ENCODE peak calls at places on chromosomes 4 and X, in five cellular contexts. One of them, this sample, is unnamed. For H3K79me1, the result is how much of the 10 kb centered on the place peaks cover.

GRCh38 chr4:95362906-95363578 is 185.7 kb downstream of the UNC5C start:
- DNase-seq in neuronal stem cell: no peak
- DNase-seq in H1: no peak
- DNase-seq in mesenchymal stem cell: peak
- DNase-seq in trophoblast cell: no peak
- DNase-seq in this sample: peak

GRCh38 chr4:7202391-7202790 is 10.1 kb downstream of the SORCS2 start:
- DNase-seq in neuronal stem cell: no peak
- DNase-seq in H1: no peak
- DNase-seq in mesenchymal stem cell: no peak
- DNase-seq in trophoblast cell: no peak
- DNase-seq in this sample: no peak

GRCh38 chrX:109632906-109633504 is 8.0 kb upstream of the KCNE5 start:
- DNase-seq in neuronal stem cell: no peak
- DNase-seq in H1: no peak
- DNase-seq in mesenchymal stem cell: peak
- DNase-seq in trophoblast cell: peak
- DNase-seq in this sample: peak

GRCh38 chr4:6905501-6905900 is 4.1 kb upstream of the TBC1D14 start:
- DNase-seq in neuronal stem cell: no peak
- DNase-seq in H1: no peak
- DNase-seq in mesenchymal stem cell: no peak
- DNase-seq in trophoblast cell: no peak
- DNase-seq in this sample: no peak

GRCh38 chr4:186078977-186079697 is 10.2 kb downstream of the TLR3 start:
- DNase-seq in neuronal stem cell: no peak
- DNase-seq in H1: no peak
- DNase-seq in mesenchymal stem cell: no peak
- DNase-seq in trophoblast cell: peak
- DNase-seq in this sample: peak

GRCh38 chr4:182306792-182307507 is 63.7 kb downstream of the TENM3 start:
- DNase-seq in neuronal stem cell: no peak
- DNase-seq in H1: no peak
- DNase-seq in mesenchymal stem cell: no peak
- DNase-seq in trophoblast cell: peak
- DNase-seq in this sample: no peak

GRCh38 chr4:157992038-157992706 is 180.7 kb downstream of the GASK1B start:
- DNase-seq in neuronal stem cell: peak
- DNase-seq in H1: no peak
- DNase-seq in mesenchymal stem cell: peak
- DNase-seq in trophoblast cell: peak
- DNase-seq in this sample: no peak

GRCh38 chr4:123250843-123251242 is 145.8 kb upstream of the SPRY1 start:
- DNase-seq in neuronal stem cell: no peak
- DNase-seq in H1: no peak
- DNase-seq in mesenchymal stem cell: peak
- DNase-seq in trophoblast cell: no peak
- DNase-seq in this sample: no peak

GRCh38 chr4:99811850-99812249 is 4.8 kb upstream of the DAPP1 start:
- DNase-seq in neuronal stem cell: no peak
- DNase-seq in H1: no peak
- DNase-seq in mesenchymal stem cell: peak
- DNase-seq in trophoblast cell: peak
- DNase-seq in this sample: no peak

GRCh38 chr4:184384056-184384809 is 90.1 kb downstream of the IRF2 start:
- DNase-seq in neuronal stem cell: no peak
- DNase-seq in H1: no peak
- DNase-seq in mesenchymal stem cell: peak
- DNase-seq in trophoblast cell: peak
- DNase-seq in this sample: peak

GRCh38 chr4:74449571-74450297 is 4.8 kb downstream of the AREG start:
- DNase-seq in neuronal stem cell: no peak
- DNase-seq in H1: no peak
- DNase-seq in mesenchymal stem cell: no peak
- DNase-seq in trophoblast cell: no peak
- DNase-seq in this sample: no peak

GRCh38 chr4:145538636-145539035 is 57.0 kb downstream of the SMAD1 start:
- DNase-seq in neuronal stem cell: no peak
- DNase-seq in H1: no peak
- DNase-seq in mesenchymal stem cell: no peak
- DNase-seq in trophoblast cell: no peak
- DNase-seq in this sample: no peak

GRCh38 chrX:87621697-87622096 is 104.1 kb downstream of the KLHL4 start:
- DNase-seq in neuronal stem cell: no peak
- DNase-seq in H1: no peak
- DNase-seq in mesenchymal stem cell: peak
- DNase-seq in trophoblast cell: no peak
- DNase-seq in this sample: no peak

GRCh38 chrX:18983711-18984380 is at the start of gene PHKA2:
- DNase-seq in neuronal stem cell: no peak
- DNase-seq in H1: no peak
- DNase-seq in mesenchymal stem cell: peak
- DNase-seq in trophoblast cell: peak
- DNase-seq in this sample: peak

GRCh38 chr4:25970241-25970675 is 56.2 kb downstream of the SMIM20 start:
- DNase-seq in neuronal stem cell: no peak
- DNase-seq in H1: no peak
- DNase-seq in mesenchymal stem cell: peak
- DNase-seq in trophoblast cell: peak
- DNase-seq in this sample: no peak

GRCh38 chr4:3413217-3413671 is 28.5 kb upstream of the HGFAC start:
- DNase-seq in neuronal stem cell: no peak
- DNase-seq in H1: no peak
- DNase-seq in mesenchymal stem cell: no peak
- DNase-seq in trophoblast cell: no peak
- DNase-seq in this sample: peak

GRCh38 chr4:59664771-59665170 is 1535.4 kb upstream of the ADGRL3 start:
- DNase-seq in neuronal stem cell: no peak
- DNase-seq in H1: no peak
- DNase-seq in mesenchymal stem cell: no peak
- DNase-seq in trophoblast cell: no peak
- DNase-seq in this sample: no peak

GRCh38 chr4:181604546-181604945 is 638.7 kb upstream of the TENM3 start:
- DNase-seq in neuronal stem cell: no peak
- DNase-seq in H1: no peak
- DNase-seq in mesenchymal stem cell: no peak
- DNase-seq in trophoblast cell: peak
- DNase-seq in this sample: no peak

GRCh38 chrX:30065226-30065625 is 150.1 kb upstream of the MAGEB2 start:
- DNase-seq in neuronal stem cell: no peak
- DNase-seq in H1: no peak
- DNase-seq in mesenchymal stem cell: peak
- DNase-seq in trophoblast cell: no peak
- DNase-seq in this sample: no peak

GRCh38 chrX:150347471-150347870 is 15.6 kb upstream of the MAMLD1 start:
- DNase-seq in neuronal stem cell: no peak
- DNase-seq in H1: no peak
- DNase-seq in mesenchymal stem cell: no peak
- DNase-seq in trophoblast cell: no peak
- DNase-seq in this sample: no peak

GRCh38 chr4:2796261-2797187 is 3.6 kb downstream of the SH3BP2 start:
- DNase-seq in neuronal stem cell: no peak
- DNase-seq in H1: no peak
- DNase-seq in mesenchymal stem cell: peak
- DNase-seq in trophoblast cell: peak
- DNase-seq in this sample: no peak

GRCh38 chr4:84644087-84644486 is 61.2 kb downstream of the CDS1 start:
- DNase-seq in neuronal stem cell: no peak
- DNase-seq in H1: no peak
- DNase-seq in mesenchymal stem cell: peak
- DNase-seq in trophoblast cell: no peak
- DNase-seq in this sample: no peak

GRCh38 chr4:118033148-118034060 is 882 bp upstream of the NDST3 start:
- DNase-seq in neuronal stem cell: peak
- DNase-seq in H1: no peak
- DNase-seq in mesenchymal stem cell: peak
- DNase-seq in trophoblast cell: peak
- DNase-seq in this sample: peak

GRCh38 chr4:95158626-95159025 is 390.1 kb downstream of the UNC5C start:
- DNase-seq in neuronal stem cell: no peak
- DNase-seq in H1: no peak
- DNase-seq in mesenchymal stem cell: no peak
- DNase-seq in trophoblast cell: no peak
- DNase-seq in this sample: no peak

GRCh38 chr4:69049860-69050259 is 46.4 kb upstream of the UGT2B7 start:
- DNase-seq in neuronal stem cell: no peak
- DNase-seq in H1: no peak
- DNase-seq in mesenchymal stem cell: no peak
- DNase-seq in trophoblast cell: no peak
- DNase-seq in this sample: no peak

GRCh38 chr4:100422911-100423310 is 94.9 kb downstream of the EMCN start:
- DNase-seq in neuronal stem cell: no peak
- DNase-seq in H1: no peak
- DNase-seq in mesenchymal stem cell: no peak
- DNase-seq in trophoblast cell: no peak
- DNase-seq in this sample: no peak

GRCh38 chr4:120843840-120844527 is 78.5 kb downstream of the PRDM5 start:
- DNase-seq in neuronal stem cell: no peak
- DNase-seq in H1: peak
- DNase-seq in mesenchymal stem cell: no peak
- DNase-seq in trophoblast cell: no peak
- DNase-seq in this sample: peak

GRCh38 chrX:153688900-153689590 is 1.3 kb downstream of the SLC6A8 start:
- DNase-seq in neuronal stem cell: no peak
- DNase-seq in H1: no peak
- DNase-seq in mesenchymal stem cell: no peak
- DNase-seq in trophoblast cell: no peak
- DNase-seq in this sample: no peak

GRCh38 chr4:68490826-68491457 is 43.7 kb downstream of the TMPRSS11E start:
- DNase-seq in neuronal stem cell: no peak
- DNase-seq in H1: no peak
- DNase-seq in mesenchymal stem cell: no peak
- DNase-seq in trophoblast cell: no peak
- DNase-seq in this sample: no peak

GRCh38 chr4:27779827-27780226 is 919.2 kb downstream of the STIM2 start:
- DNase-seq in neuronal stem cell: no peak
- DNase-seq in H1: no peak
- DNase-seq in mesenchymal stem cell: no peak
- DNase-seq in trophoblast cell: no peak
- DNase-seq in this sample: peak

GRCh38 chr4:2860391-2861348 is 17.0 kb downstream of the ADD1 start:
- DNase-seq in neuronal stem cell: no peak
- DNase-seq in H1: no peak
- DNase-seq in mesenchymal stem cell: peak
- DNase-seq in trophoblast cell: peak
- DNase-seq in this sample: peak

GRCh38 chr4:155571184-155571944 is 95.3 kb upstream of the GUCY1A1 start:
- DNase-seq in neuronal stem cell: no peak
- DNase-seq in H1: no peak
- DNase-seq in mesenchymal stem cell: no peak
- DNase-seq in trophoblast cell: no peak
- DNase-seq in this sample: no peak

GRCh38 chr4:174037631-174038030 is 245.8 kb downstream of the FBXO8 start:
- DNase-seq in neuronal stem cell: no peak
- DNase-seq in H1: no peak
- DNase-seq in mesenchymal stem cell: no peak
- DNase-seq in trophoblast cell: peak
- DNase-seq in this sample: no peak

DNA sequence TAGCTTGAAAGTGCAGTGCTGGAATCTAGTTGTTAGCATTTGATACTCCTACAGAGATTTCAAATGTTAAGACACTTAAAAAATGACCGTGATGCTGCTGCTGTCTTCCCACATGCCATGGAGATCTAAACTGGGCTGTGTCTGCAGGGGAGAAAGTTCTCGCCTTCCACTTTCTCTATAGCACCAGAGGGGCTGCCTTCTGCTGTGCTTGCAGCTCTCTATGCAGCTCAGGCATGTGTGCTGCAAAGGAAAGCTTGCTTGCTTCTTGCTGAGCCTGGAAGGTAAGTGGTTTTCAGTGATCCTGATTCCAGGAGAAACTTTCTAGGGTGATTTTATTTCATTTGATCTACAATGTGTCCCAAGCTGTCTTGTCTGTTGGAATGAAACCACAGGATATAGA is 137.7 kb downstream of the SOWAHB start:
- DNase-seq in neuronal stem cell: no peak
- DNase-seq in H1: no peak
- DNase-seq in mesenchymal stem cell: no peak
- DNase-seq in trophoblast cell: no peak
- DNase-seq in this sample: no peak
- H3K79me1 ChIP-seq in neuronal stem cell: under half
- H3K79me1 ChIP-seq in H1: under half
- H3K79me1 ChIP-seq in mesenchymal stem cell: under half
- H3K79me1 ChIP-seq in trophoblast cell: under half
- H3K79me1 ChIP-seq in this sample: under half

GRCh38 chr4:76690091-76690905 is 207.6 kb downstream of the SOWAHB start:
- DNase-seq in neuronal stem cell: no peak
- DNase-seq in H1: no peak
- DNase-seq in mesenchymal stem cell: peak
- DNase-seq in trophoblast cell: peak
- DNase-seq in this sample: no peak
- H3K9ac ChIP-seq in neuronal stem cell: no peak
- H3K9ac ChIP-seq in H1: no peak
- H3K9ac ChIP-seq in mesenchymal stem cell: peak
- H3K9ac ChIP-seq in trophoblast cell: peak
- H3K9ac ChIP-seq in this sample: peak

DNA sequence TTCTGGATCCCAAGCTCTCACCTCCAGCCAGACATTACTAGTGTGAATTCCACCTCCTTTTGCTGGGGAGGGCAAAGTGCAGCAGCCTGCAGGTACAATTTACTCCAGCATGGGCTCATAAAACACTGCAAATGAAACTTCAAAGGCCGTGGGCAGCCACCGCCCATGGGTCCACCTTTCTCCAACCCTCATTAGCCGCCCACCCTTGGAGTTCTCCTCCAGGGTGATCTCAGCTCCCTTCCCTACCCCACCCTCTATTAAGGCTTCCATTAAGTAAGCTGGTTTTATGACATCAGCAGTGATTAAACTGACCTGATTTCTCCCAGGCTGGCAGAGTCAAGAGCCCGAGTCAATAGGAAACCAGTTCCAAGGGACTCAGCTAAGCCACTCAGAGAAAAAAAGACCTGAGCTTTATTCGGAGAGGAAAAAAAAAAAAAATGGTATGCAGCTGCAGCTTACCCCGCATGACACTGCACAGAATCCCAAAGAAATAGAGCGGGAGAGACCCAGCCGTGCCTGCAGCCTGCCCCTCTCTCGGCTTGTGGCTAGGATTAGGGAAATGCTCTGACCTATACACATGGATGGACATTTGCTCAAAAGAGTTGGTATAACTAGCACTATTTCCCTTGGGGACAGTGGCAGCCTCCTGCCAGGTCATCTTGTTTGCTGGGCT is 319.6 kb downstream of the PTTG2 start:
- DNase-seq in neuronal stem cell: no peak
- DNase-seq in H1: no peak
- DNase-seq in mesenchymal stem cell: no peak
- DNase-seq in trophoblast cell: no peak
- DNase-seq in this sample: no peak
- H2BK12ac ChIP-seq in neuronal stem cell: no peak
- H2BK12ac ChIP-seq in H1: no peak
- H2BK12ac ChIP-seq in mesenchymal stem cell: no peak
- H2BK12ac ChIP-seq in trophoblast cell: no peak
- H2BK12ac ChIP-seq in this sample: no peak

DNA sequence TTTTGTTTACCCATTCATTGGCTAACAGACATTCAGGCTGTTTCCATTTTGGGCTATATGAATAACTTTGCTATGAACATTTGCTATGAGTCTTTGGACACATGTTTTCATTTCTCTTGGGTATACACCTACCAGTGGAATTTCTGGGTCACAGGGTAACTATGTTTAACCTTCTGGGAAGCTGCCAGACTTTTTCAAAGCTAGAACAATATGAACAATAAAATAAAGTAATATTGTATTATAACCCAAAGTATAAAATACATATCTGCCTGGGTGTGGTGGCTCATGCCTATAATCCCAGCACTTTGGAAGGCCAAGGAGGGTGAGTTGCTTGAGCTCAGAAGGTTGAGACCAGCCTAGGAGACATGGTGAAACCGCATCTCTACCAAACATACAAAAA is 90.6 kb downstream of the DLG3 start:
- DNase-seq in neuronal stem cell: no peak
- DNase-seq in H1: no peak
- DNase-seq in mesenchymal stem cell: no peak
- DNase-seq in trophoblast cell: no peak
- DNase-seq in this sample: no peak
- H3K79me1 ChIP-seq in neuronal stem cell: under half
- H3K79me1 ChIP-seq in H1: under half
- H3K79me1 ChIP-seq in mesenchymal stem cell: under half
- H3K79me1 ChIP-seq in trophoblast cell: under half
- H3K79me1 ChIP-seq in this sample: under half

This sample was measured in H9.